ENCODE peak calls at places on chromosomes 13 and 19, in six cellular contexts. One of them, this sample, is unnamed.

GRCh38 chr19:46841458-46842083 is 9.1 kb downstream of the AP2S1 start:
- DNase-seq in AG04450: no peak
- DNase-seq in heart right ventricle: peak
- DNase-seq in testis: peak
- DNase-seq in psoas muscle: peak
- DNase-seq in pancreas: no peak
- DNase-seq in this sample: no peak

GRCh38 chr13:80955487-80955886 is 614.6 kb upstream of the SPRY2 start:
- DNase-seq in AG04450: no peak
- DNase-seq in heart right ventricle: no peak
- DNase-seq in testis: no peak
- DNase-seq in psoas muscle: no peak
- DNase-seq in pancreas: no peak
- DNase-seq in this sample: no peak

GRCh38 chr19:8257052-8257443 is 47.9 kb downstream of the CERS4 start:
- DNase-seq in AG04450: no peak
- DNase-seq in heart right ventricle: no peak
- DNase-seq in testis: no peak
- DNase-seq in psoas muscle: no peak
- DNase-seq in pancreas: no peak
- DNase-seq in this sample: no peak

GRCh38 chr19:8395621-8396082 is 5.5 kb downstream of the RAB11B start:
- DNase-seq in AG04450: no peak
- DNase-seq in heart right ventricle: no peak
- DNase-seq in testis: no peak
- DNase-seq in psoas muscle: no peak
- DNase-seq in pancreas: peak
- DNase-seq in this sample: no peak

GRCh38 chr19:58549664-58550361 is 5.1 kb downstream of the CHMP2A start:
- DNase-seq in AG04450: no peak
- DNase-seq in heart right ventricle: no peak
- DNase-seq in testis: no peak
- DNase-seq in psoas muscle: no peak
- DNase-seq in pancreas: no peak
- DNase-seq in this sample: no peak

GRCh38 chr19:19642506-19643157 is 825 bp downstream of the GMIP start:
- DNase-seq in AG04450: no peak
- DNase-seq in heart right ventricle: no peak
- DNase-seq in testis: no peak
- DNase-seq in psoas muscle: no peak
- DNase-seq in pancreas: no peak
- DNase-seq in this sample: no peak

GRCh38 chr19:29006057-29006735 is 206.8 kb downstream of the UQCRFS1 start:
- DNase-seq in AG04450: no peak
- DNase-seq in heart right ventricle: no peak
- DNase-seq in testis: no peak
- DNase-seq in psoas muscle: no peak
- DNase-seq in pancreas: no peak
- DNase-seq in this sample: no peak

GRCh38 chr19:32256341-32256975 is 89.0 kb upstream of the ZNF507 start:
- DNase-seq in AG04450: no peak
- DNase-seq in heart right ventricle: no peak
- DNase-seq in testis: no peak
- DNase-seq in psoas muscle: no peak
- DNase-seq in pancreas: no peak
- DNase-seq in this sample: no peak

GRCh38 chr19:5851302-5851701 is at the start of gene FUT3:
- DNase-seq in AG04450: no peak
- DNase-seq in heart right ventricle: no peak
- DNase-seq in testis: no peak
- DNase-seq in psoas muscle: no peak
- DNase-seq in pancreas: peak
- DNase-seq in this sample: peak

GRCh38 chr19:27966390-27966816 is 1246.5 kb downstream of the UQCRFS1 start:
- DNase-seq in AG04450: no peak
- DNase-seq in heart right ventricle: no peak
- DNase-seq in testis: no peak
- DNase-seq in psoas muscle: no peak
- DNase-seq in pancreas: no peak
- DNase-seq in this sample: no peak

GRCh38 chr13:68099616-68100015 is 869.5 kb upstream of the PCDH9 start:
- DNase-seq in AG04450: peak
- DNase-seq in heart right ventricle: no peak
- DNase-seq in testis: no peak
- DNase-seq in psoas muscle: no peak
- DNase-seq in pancreas: no peak
- DNase-seq in this sample: no peak

GRCh38 chr13:90483906-90484305 is 863.6 kb upstream of the MIR17HG start:
- DNase-seq in AG04450: no peak
- DNase-seq in heart right ventricle: no peak
- DNase-seq in testis: no peak
- DNase-seq in psoas muscle: no peak
- DNase-seq in pancreas: no peak
- DNase-seq in this sample: no peak

GRCh38 chr13:98994896-98995295 is 17.0 kb upstream of the DOCK9 start:
- DNase-seq in AG04450: no peak
- DNase-seq in heart right ventricle: no peak
- DNase-seq in testis: no peak
- DNase-seq in psoas muscle: no peak
- DNase-seq in pancreas: no peak
- DNase-seq in this sample: no peak

GRCh38 chr13:29593605-29594297 is 1.7 kb downstream of the SLC7A1 start:
- DNase-seq in AG04450: no peak
- DNase-seq in heart right ventricle: no peak
- DNase-seq in testis: no peak
- DNase-seq in psoas muscle: no peak
- DNase-seq in pancreas: no peak
- DNase-seq in this sample: no peak

GRCh38 chr13:73025212-73026012 is 33.4 kb upstream of the KLF5 start:
- DNase-seq in AG04450: no peak
- DNase-seq in heart right ventricle: no peak
- DNase-seq in testis: no peak
- DNase-seq in psoas muscle: no peak
- DNase-seq in pancreas: no peak
- DNase-seq in this sample: peak

GRCh38 chr13:103873725-103874124 is 807.5 kb upstream of the SLC10A2 start:
- DNase-seq in AG04450: no peak
- DNase-seq in heart right ventricle: no peak
- DNase-seq in testis: no peak
- DNase-seq in psoas muscle: no peak
- DNase-seq in pancreas: no peak
- DNase-seq in this sample: no peak

DNA sequence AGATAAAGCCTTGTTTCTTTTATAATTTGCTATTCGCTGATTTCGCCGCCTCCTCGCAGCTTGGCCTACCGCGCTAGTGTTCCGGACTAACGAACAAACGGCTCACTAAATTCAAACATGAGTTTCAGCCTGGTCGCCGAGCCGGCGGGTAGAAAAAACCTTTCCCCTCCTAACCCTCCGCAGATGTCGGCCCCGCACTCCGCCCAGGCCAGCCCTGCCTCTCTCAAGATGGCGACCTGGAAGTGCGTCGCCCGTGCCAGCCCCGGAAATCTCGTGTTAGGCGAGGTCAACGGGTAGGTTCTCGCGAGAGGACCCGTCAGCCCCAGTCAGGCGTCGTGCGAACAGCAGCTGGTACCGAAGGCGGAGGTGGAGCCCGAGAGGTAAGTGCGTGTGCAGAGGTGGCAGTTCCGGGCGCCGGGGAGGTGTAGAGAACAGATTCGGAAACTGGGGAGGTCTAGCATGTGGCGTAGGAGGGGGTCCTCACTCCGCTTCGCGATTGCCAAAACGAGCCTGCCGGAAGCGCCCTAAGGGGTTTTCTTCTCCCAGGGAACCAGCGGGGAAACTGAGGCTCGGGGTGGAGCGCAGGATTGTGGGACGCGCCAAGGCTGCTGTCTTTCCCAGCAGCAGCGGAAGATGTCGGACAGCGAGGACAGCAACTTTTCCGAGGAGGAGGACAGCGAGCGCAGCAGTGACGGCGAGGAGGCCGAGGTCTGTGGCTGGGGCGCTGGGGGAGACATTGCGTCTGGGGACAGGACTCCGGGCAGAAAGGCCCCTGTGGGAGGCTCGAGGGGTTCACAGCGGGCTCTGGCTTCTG is at the start of gene SUPT5H:
- DNase-seq in AG04450: peak
- DNase-seq in heart right ventricle: peak
- DNase-seq in testis: peak
- DNase-seq in psoas muscle: peak
- DNase-seq in pancreas: peak
- DNase-seq in this sample: peak
- H3K27ac ChIP-seq in AG04450: peak
- H3K27ac ChIP-seq in heart right ventricle: peak
- H3K27ac ChIP-seq in testis: peak
- H3K27ac ChIP-seq in psoas muscle: peak
- H3K27ac ChIP-seq in pancreas: peak
- H3K27ac ChIP-seq in this sample: peak

GRCh38 chr13:63208811-63209210 is 1793.2 kb upstream of the PCDH20 start:
- DNase-seq in AG04450: no peak
- DNase-seq in heart right ventricle: no peak
- DNase-seq in testis: no peak
- DNase-seq in psoas muscle: no peak
- DNase-seq in pancreas: no peak
- DNase-seq in this sample: no peak
- H3K27ac ChIP-seq in AG04450: no peak
- H3K27ac ChIP-seq in heart right ventricle: no peak
- H3K27ac ChIP-seq in testis: no peak
- H3K27ac ChIP-seq in psoas muscle: no peak
- H3K27ac ChIP-seq in pancreas: no peak
- H3K27ac ChIP-seq in this sample: no peak

GRCh38 chr19:15280915-15281683 is 48.9 kb upstream of the EPHX3 start:
- DNase-seq in AG04450: peak
- DNase-seq in heart right ventricle: peak
- DNase-seq in testis: peak
- DNase-seq in psoas muscle: peak
- DNase-seq in pancreas: peak
- DNase-seq in this sample: peak

GRCh38 chr19:15276620-15277019 is 44.4 kb upstream of the EPHX3 start:
- DNase-seq in AG04450: no peak
- DNase-seq in heart right ventricle: no peak
- DNase-seq in testis: no peak
- DNase-seq in psoas muscle: no peak
- DNase-seq in pancreas: no peak
- DNase-seq in this sample: no peak

GRCh38 chr19:15280048-15280725 is 47.9 kb upstream of the EPHX3 start:
- DNase-seq in AG04450: no peak
- DNase-seq in heart right ventricle: no peak
- DNase-seq in testis: no peak
- DNase-seq in psoas muscle: peak
- DNase-seq in pancreas: no peak
- DNase-seq in this sample: no peak

GRCh38 chr19:15282311-15282705 is 50.0 kb downstream of the BRD4 start:
- DNase-seq in AG04450: no peak
- DNase-seq in heart right ventricle: no peak
- DNase-seq in testis: no peak
- DNase-seq in psoas muscle: no peak
- DNase-seq in pancreas: no peak
- DNase-seq in this sample: no peak

GRCh38 chr19:15279326-15279904 is 47.2 kb upstream of the EPHX3 start:
- DNase-seq in AG04450: no peak
- DNase-seq in heart right ventricle: no peak
- DNase-seq in testis: no peak
- DNase-seq in psoas muscle: no peak
- DNase-seq in pancreas: no peak
- DNase-seq in this sample: no peak
- H3K27ac ChIP-seq in AG04450: no peak
- H3K27ac ChIP-seq in heart right ventricle: no peak
- H3K27ac ChIP-seq in testis: no peak
- H3K27ac ChIP-seq in psoas muscle: peak
- H3K27ac ChIP-seq in pancreas: peak
- H3K27ac ChIP-seq in this sample: peak

GRCh38 chr19:55504981-55505380 is 16.7 kb downstream of the SSC5D start:
- DNase-seq in AG04450: no peak
- DNase-seq in heart right ventricle: no peak
- DNase-seq in testis: no peak
- DNase-seq in psoas muscle: no peak
- DNase-seq in pancreas: no peak
- DNase-seq in this sample: no peak

GRCh38 chr19:55503447-55504251 is 15.4 kb downstream of the SSC5D start:
- DNase-seq in AG04450: peak
- DNase-seq in heart right ventricle: peak
- DNase-seq in testis: peak
- DNase-seq in psoas muscle: peak
- DNase-seq in pancreas: peak
- DNase-seq in this sample: peak

GRCh38 chr19:55502197-55502952 is 14.1 kb downstream of the SSC5D start:
- DNase-seq in AG04450: no peak
- DNase-seq in heart right ventricle: no peak
- DNase-seq in testis: no peak
- DNase-seq in psoas muscle: no peak
- DNase-seq in pancreas: no peak
- DNase-seq in this sample: no peak

GRCh38 chr19:55500368-55500952 is 12.2 kb downstream of the SSC5D start:
- DNase-seq in AG04450: no peak
- DNase-seq in heart right ventricle: no peak
- DNase-seq in testis: no peak
- DNase-seq in psoas muscle: no peak
- DNase-seq in pancreas: peak
- DNase-seq in this sample: no peak

GRCh38 chr19:55504252-55504603 is 16.0 kb downstream of the SSC5D start:
- DNase-seq in AG04450: no peak
- DNase-seq in heart right ventricle: no peak
- DNase-seq in testis: no peak
- DNase-seq in psoas muscle: no peak
- DNase-seq in pancreas: no peak
- DNase-seq in this sample: no peak
- H3K27ac ChIP-seq in AG04450: no peak
- H3K27ac ChIP-seq in heart right ventricle: peak
- H3K27ac ChIP-seq in testis: no peak
- H3K27ac ChIP-seq in psoas muscle: no peak
- H3K27ac ChIP-seq in pancreas: no peak
- H3K27ac ChIP-seq in this sample: no peak

GRCh38 chr19:54206831-54207177 is 6.1 kb downstream of the RPS9 start:
- DNase-seq in AG04450: no peak
- DNase-seq in heart right ventricle: no peak
- DNase-seq in testis: no peak
- DNase-seq in psoas muscle: no peak
- DNase-seq in pancreas: no peak
- DNase-seq in this sample: no peak
- H3K27ac ChIP-seq in AG04450: peak
- H3K27ac ChIP-seq in heart right ventricle: peak
- H3K27ac ChIP-seq in testis: peak
- H3K27ac ChIP-seq in psoas muscle: no peak
- H3K27ac ChIP-seq in pancreas: peak
- H3K27ac ChIP-seq in this sample: no peak

GRCh38 chr19:2048959-2049740 is 1.9 kb downstream of the MKNK2 start:
- DNase-seq in AG04450: no peak
- DNase-seq in heart right ventricle: no peak
- DNase-seq in testis: peak
- DNase-seq in psoas muscle: peak
- DNase-seq in pancreas: peak
- DNase-seq in this sample: no peak
- H3K27ac ChIP-seq in AG04450: no peak
- H3K27ac ChIP-seq in heart right ventricle: peak
- H3K27ac ChIP-seq in testis: peak
- H3K27ac ChIP-seq in psoas muscle: peak
- H3K27ac ChIP-seq in pancreas: peak
- H3K27ac ChIP-seq in this sample: peak